ENCODE peak calls at places on chromosomes 7 and 10, in ten cellular contexts. W, X, J, K, H, T, I, U, D and C are unnamed samples.

GRCh38 chr10:2813277-2813676 is 254.1 kb upstream of the PFKP start:
- DNase-seq in W (no peak), X (no peak), J (no peak), K (no peak), H (no peak), T (no peak), I (no peak), U (no peak), D (no peak), C (no peak)

GRCh38 chr7:4282434-4283223 is 399.5 kb upstream of the FOXK1 start:
- DNase-seq in W (no peak), X (no peak), J (no peak), K (no peak), H (no peak), T (peak; percentile 1), I (peak; percentile 46), U (no peak), D (no peak), C (no peak)

GRCh38 chr7:4774804-4775280 is 581 bp upstream of the AP5Z1 start:
- DNase-seq in W (no peak), X (no peak), J (no peak), K (peak; percentile 29), H (no peak), T (peak; percentile 69), I (peak; percentile 76), U (peak; percentile 73), D (peak; percentile 73), C (no peak)

GRCh38 chr10:21292763-21293517 is 232.5 kb downstream of the SKIDA1 start:
- DNase-seq in W (peak; percentile 98), X (no peak), J (no peak), K (peak; percentile 96), H (no peak), T (peak; percentile 98), I (peak; percentile 92), U (no peak), D (peak; percentile 90), C (no peak)

GRCh38 chr7:47516386-47516785 is 65.5 kb downstream of the TNS3 start:
- DNase-seq in W (no peak), X (no peak), J (no peak), K (no peak), H (no peak), T (no peak), I (no peak), U (no peak), D (no peak), C (no peak)

GRCh38 chr10:42990721-42991441 is 86.0 kb upstream of the RET start:
- DNase-seq in W (no peak), X (no peak), J (no peak), K (no peak), H (no peak), T (no peak), I (no peak), U (no peak), D (no peak), C (no peak)

GRCh38 chr7:151133266-151133985 is 34.1 kb downstream of the GBX1 start:
- DNase-seq in W (no peak), X (no peak), J (no peak), K (no peak), H (no peak), T (no peak), I (no peak), U (no peak), D (no peak), C (no peak)

GRCh38 chr7:157515342-157516041 is 178.7 kb downstream of the DNAJB6 start:
- DNase-seq in W (no peak), X (no peak), J (no peak), K (no peak), H (no peak), T (no peak), I (no peak), U (no peak), D (no peak), C (no peak)

GRCh38 chr7:27110163-27110976 is 7.9 kb upstream of the HOXA2 start:
- DNase-seq in W (no peak), X (no peak), J (no peak), K (no peak), H (no peak), T (peak; percentile 21), I (peak; percentile 50), U (no peak), D (peak; percentile 40), C (peak; percentile 91)